ENCODE peak calls at places on chromosomes 7 and 10, in eight cellular contexts. W is cardiac fibroblast, A is fibroblast of pulmonary artery, R is A549, H is GM23338, K is transverse colon, G is ovary, Y is GM06990. S is an unnamed sample.

GRCh38 chr7:2084331-2084730 is 148.4 kb downstream of the MAD1L1 start:
- DNase-seq in W (no peak), A (no peak), R (no peak), H (no peak), K (no peak), G (no peak), Y (no peak), S (no peak)

GRCh38 chr7:129719980-129720732 is 108.6 kb downstream of the NRF1 start:
- DNase-seq in W (peak; percentile 19), A (peak; percentile 34), R (no peak), H (no peak), K (no peak), G (no peak), Y (no peak), S (no peak)

GRCh38 chr10:119705434-119705831 is 20.4 kb upstream of the INPP5F start:
- DNase-seq in W (no peak), A (no peak), R (no peak), H (no peak), K (no peak), G (no peak), Y (peak; percentile 82), S (no peak)

GRCh38 chr7:27151341-27151944 is 940 bp downstream of the HOXA3 start:
- DNase-seq in W (no peak), A (no peak), R (no peak), H (peak; percentile 9), K (no peak), G (no peak), Y (no peak), S (no peak)

GRCh38 chr7:2680792-2681490 is 7.1 kb upstream of the AMZ1 start:
- DNase-seq in W (peak; percentile 80), A (peak; percentile 73), R (peak; percentile 77), H (peak; percentile 93), K (peak; percentile 85), G (peak; percentile 82), Y (no peak), S (peak; percentile 83)

GRCh38 chr10:5975641-5976473 is 1.5 kb downstream of the IL15RA start:
- DNase-seq in W (peak; percentile 15), A (peak; percentile 47), R (no peak), H (no peak), K (peak; percentile 66), G (no peak), Y (peak; percentile 78), S (peak; percentile 89)

GRCh38 chr10:129865960-129866359 is 98.1 kb downstream of the EBF3 start:
- DNase-seq in W (no peak), A (no peak), R (no peak), H (no peak), K (no peak), G (no peak), Y (no peak), S (no peak)

GRCh38 chr7:81499262-81500116 is 270.4 kb downstream of the HGF start:
- DNase-seq in W (peak; percentile 93), A (peak; percentile 95), R (peak; percentile 93), H (peak; percentile 87), K (no peak), G (no peak), Y (peak; percentile 15), S (peak; percentile 24)

GRCh38 chr7:43905954-43906326 is 456 bp downstream of the URGCP start:
- DNase-seq in W (peak; percentile 37), A (peak; percentile 42), R (peak; percentile 35), H (peak; percentile 77), K (peak; percentile 27), G (peak; percentile 66), Y (peak; percentile 40), S (peak; percentile 69)

GRCh38 chr10:70265032-70265689 is 18.6 kb downstream of the NPFFR1 start:
- DNase-seq in W (no peak), A (no peak), R (peak; percentile 37), H (peak; percentile 91), K (no peak), G (no peak), Y (no peak), S (peak; percentile 68)
- TF ChIP-seq CTCF in W (no peak), A (peak; percentile 26), R (peak; percentile 18), H (peak; percentile 67), K (no peak), G (no peak), Y (peak; percentile 50), S (peak; percentile 31)

DNA sequence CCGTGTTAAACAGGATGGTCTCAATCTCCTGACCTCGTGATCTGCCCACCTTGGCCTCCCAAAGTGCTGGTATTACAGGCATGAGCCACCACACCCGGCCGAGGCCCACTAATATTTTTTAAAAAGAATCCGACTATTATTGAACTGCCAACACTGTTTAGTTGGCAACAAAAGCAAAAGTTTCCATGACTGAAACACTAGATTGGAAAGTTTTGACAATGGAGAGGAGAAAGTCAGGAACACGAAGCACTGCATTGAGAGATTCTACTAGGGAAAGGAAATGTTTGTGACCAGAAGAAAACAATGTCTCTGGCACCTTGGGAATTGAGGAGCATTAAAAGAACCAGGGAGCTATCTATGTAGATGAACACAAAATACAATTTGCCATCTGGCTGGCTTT is 13.7 kb upstream of the PPP1R9A start:
- DNase-seq in W (no peak), A (no peak), R (no peak), H (no peak), K (no peak), G (no peak), Y (no peak), S (no peak)
- TF ChIP-seq CTCF in W (no peak), A (no peak), R (no peak), H (no peak), K (no peak), G (no peak), Y (no peak), S (no peak)

GRCh38 chr10:22986771-22987542 is 59.1 kb downstream of the ARMC3 start:
- DNase-seq in W (peak; percentile 64), A (peak; percentile 71), R (peak; percentile 35), H (peak; percentile 47), K (no peak), G (no peak), Y (peak; percentile 16), S (peak; percentile 41)
- TF ChIP-seq CTCF in W (peak; percentile 16), A (peak; percentile 40), R (peak; percentile 62), H (peak; percentile 68), K (no peak), G (no peak), Y (peak; percentile 34), S (peak; percentile 14)

GRCh38 chr7:40482794-40483374 is 348.1 kb downstream of the SUGCT start:
- DNase-seq in W (no peak), A (peak; percentile 36), R (no peak), H (no peak), K (no peak), G (no peak), Y (no peak), S (no peak)

DNA sequence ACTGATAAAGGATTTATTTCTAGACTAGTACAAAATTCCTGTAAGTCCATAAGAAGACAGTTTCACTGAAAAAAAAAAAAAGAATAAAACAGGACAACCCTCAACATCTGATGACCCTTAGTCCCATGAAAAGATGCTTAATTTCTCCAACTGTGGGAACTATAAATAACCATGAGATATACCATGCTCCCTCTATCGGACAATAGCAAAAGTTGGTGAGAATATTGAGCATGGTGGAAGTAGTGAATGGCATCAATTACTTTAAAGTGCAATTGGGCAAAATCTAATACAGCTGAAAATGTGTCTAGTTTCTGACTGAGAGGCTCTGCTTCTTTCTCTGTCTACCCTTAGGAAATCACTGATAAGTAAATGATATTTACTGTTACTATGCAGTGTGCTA is 348.8 kb downstream of the SUGCT start:
- DNase-seq in W (peak; percentile 37), A (no peak), R (no peak), H (no peak), K (no peak), G (no peak), Y (no peak), S (no peak)
- TF ChIP-seq CTCF in W (peak; percentile 50), A (peak; percentile 18), R (no peak), H (no peak), K (no peak), G (no peak), Y (peak; percentile 38), S (no peak)